ENCODE peak calls at places on chromosome 18, in nine cellular contexts. One of them, this sample, is unnamed.
A peak's percentile ranks its signal among the peaks of the same experiment; 100 is the strongest.

GRCh38 chr18:54607213-54607934 is 16.3 kb downstream of the DYNAP start:
- DNase-seq in MM.1S: no peak
- DNase-seq in A549: peak; percentile 16
- DNase-seq in PC-3: peak; percentile 87
- DNase-seq in aorta: no peak
- DNase-seq in tibial nerve: no peak
- DNase-seq in heart left ventricle: no peak
- DNase-seq in astrocyte: peak; percentile 46
- DNase-seq in body of pancreas: peak; percentile 73
- DNase-seq in this sample: peak; percentile 38

GRCh38 chr18:5729983-5730699 is 165.2 kb downstream of the TMEM200C start:
- DNase-seq in MM.1S: no peak
- DNase-seq in A549: no peak
- DNase-seq in PC-3: no peak
- DNase-seq in aorta: peak; percentile 55
- DNase-seq in tibial nerve: peak; percentile 23
- DNase-seq in heart left ventricle: peak; percentile 66
- DNase-seq in astrocyte: no peak
- DNase-seq in body of pancreas: no peak
- DNase-seq in this sample: peak; percentile 14

GRCh38 chr18:35178260-35178659 is 62.6 kb upstream of the ZNF397 start:
- DNase-seq in MM.1S: no peak
- DNase-seq in A549: no peak
- DNase-seq in PC-3: peak; percentile 43
- DNase-seq in aorta: no peak
- DNase-seq in tibial nerve: no peak
- DNase-seq in heart left ventricle: no peak
- DNase-seq in astrocyte: peak; percentile 86
- DNase-seq in body of pancreas: no peak
- DNase-seq in this sample: no peak

GRCh38 chr18:79765491-79766245 is 32.1 kb upstream of the KCNG2 start:
- DNase-seq in MM.1S: no peak
- DNase-seq in A549: no peak
- DNase-seq in PC-3: no peak
- DNase-seq in aorta: peak; percentile 19
- DNase-seq in tibial nerve: no peak
- DNase-seq in heart left ventricle: no peak
- DNase-seq in astrocyte: peak; percentile 8
- DNase-seq in body of pancreas: no peak
- DNase-seq in this sample: peak; percentile 3

GRCh38 chr18:3596324-3597158 is 146.6 kb downstream of the TGIF1 start:
- DNase-seq in MM.1S: no peak
- DNase-seq in A549: peak; percentile 88
- DNase-seq in PC-3: peak; percentile 44
- DNase-seq in aorta: peak; percentile 70
- DNase-seq in tibial nerve: peak; percentile 39
- DNase-seq in heart left ventricle: peak; percentile 60
- DNase-seq in astrocyte: peak; percentile 39
- DNase-seq in body of pancreas: peak; percentile 61
- DNase-seq in this sample: peak; percentile 66

GRCh38 chr18:55996726-55997125 is 408.7 kb upstream of the TCF4 start:
- DNase-seq in MM.1S: peak; percentile 83
- DNase-seq in A549: no peak
- DNase-seq in PC-3: no peak
- DNase-seq in aorta: no peak
- DNase-seq in tibial nerve: no peak
- DNase-seq in heart left ventricle: no peak
- DNase-seq in astrocyte: no peak
- DNase-seq in body of pancreas: no peak
- DNase-seq in this sample: no peak

GRCh38 chr18:32930695-32931301 is 158.0 kb upstream of the KLHL14 start:
- DNase-seq in MM.1S: peak; percentile 59
- DNase-seq in A549: peak; percentile 27
- DNase-seq in PC-3: peak; percentile 36
- DNase-seq in aorta: no peak
- DNase-seq in tibial nerve: no peak
- DNase-seq in heart left ventricle: no peak
- DNase-seq in astrocyte: peak; percentile 52
- DNase-seq in body of pancreas: no peak
- DNase-seq in this sample: no peak

GRCh38 chr18:55706893-55707292 is 118.9 kb upstream of the TCF4 start:
- DNase-seq in MM.1S: no peak
- DNase-seq in A549: no peak
- DNase-seq in PC-3: no peak
- DNase-seq in aorta: no peak
- DNase-seq in tibial nerve: no peak
- DNase-seq in heart left ventricle: no peak
- DNase-seq in astrocyte: peak; percentile 84
- DNase-seq in body of pancreas: no peak
- DNase-seq in this sample: no peak

GRCh38 chr18:31695989-31696388 is 11.6 kb upstream of the B4GALT6 start:
- DNase-seq in MM.1S: no peak
- DNase-seq in A549: no peak
- DNase-seq in PC-3: no peak
- DNase-seq in aorta: no peak
- DNase-seq in tibial nerve: no peak
- DNase-seq in heart left ventricle: no peak
- DNase-seq in astrocyte: no peak
- DNase-seq in body of pancreas: no peak
- DNase-seq in this sample: no peak

GRCh38 chr18:62338446-62339105 is 13.5 kb downstream of the TNFRSF11A start:
- DNase-seq in MM.1S: no peak
- DNase-seq in A549: no peak
- DNase-seq in PC-3: no peak
- DNase-seq in aorta: no peak
- DNase-seq in tibial nerve: no peak
- DNase-seq in heart left ventricle: no peak
- DNase-seq in astrocyte: no peak
- DNase-seq in body of pancreas: no peak
- DNase-seq in this sample: no peak

GRCh38 chr18:58054041-58054733 is 10.2 kb downstream of the NEDD4L start:
- DNase-seq in MM.1S: peak; percentile 41
- DNase-seq in A549: peak; percentile 26
- DNase-seq in PC-3: peak; percentile 10
- DNase-seq in aorta: no peak
- DNase-seq in tibial nerve: no peak
- DNase-seq in heart left ventricle: no peak
- DNase-seq in astrocyte: peak; percentile 74
- DNase-seq in body of pancreas: no peak
- DNase-seq in this sample: no peak

GRCh38 chr18:55694291-55694690 is 106.3 kb upstream of the TCF4 start:
- DNase-seq in MM.1S: no peak
- DNase-seq in A549: no peak
- DNase-seq in PC-3: peak; percentile 17
- DNase-seq in aorta: no peak
- DNase-seq in tibial nerve: no peak
- DNase-seq in heart left ventricle: no peak
- DNase-seq in astrocyte: peak; percentile 33
- DNase-seq in body of pancreas: no peak
- DNase-seq in this sample: no peak

GRCh38 chr18:34659579-34660517 is 50.2 kb upstream of the DTNA start:
- DNase-seq in MM.1S: no peak
- DNase-seq in A549: peak; percentile 63
- DNase-seq in PC-3: peak; percentile 79
- DNase-seq in aorta: peak; percentile 94
- DNase-seq in tibial nerve: peak; percentile 62
- DNase-seq in heart left ventricle: peak; percentile 88
- DNase-seq in astrocyte: peak; percentile 95
- DNase-seq in body of pancreas: peak; percentile 93
- DNase-seq in this sample: peak; percentile 73

GRCh38 chr18:38042496-38042895 is 476.9 kb upstream of the CELF4 start:
- DNase-seq in MM.1S: no peak
- DNase-seq in A549: no peak
- DNase-seq in PC-3: no peak
- DNase-seq in aorta: no peak
- DNase-seq in tibial nerve: no peak
- DNase-seq in heart left ventricle: no peak
- DNase-seq in astrocyte: no peak
- DNase-seq in body of pancreas: no peak
- DNase-seq in this sample: no peak

GRCh38 chr18:23872701-23873550 is 141.6 kb upstream of the TTC39C start:
- DNase-seq in MM.1S: no peak
- DNase-seq in A549: no peak
- DNase-seq in PC-3: peak; percentile 97
- DNase-seq in aorta: no peak
- DNase-seq in tibial nerve: no peak
- DNase-seq in heart left ventricle: no peak
- DNase-seq in astrocyte: no peak
- DNase-seq in body of pancreas: peak; percentile 51
- DNase-seq in this sample: peak; percentile 89

GRCh38 chr18:72849671-72850070 is 18.1 kb downstream of the NETO1 start:
- DNase-seq in MM.1S: no peak
- DNase-seq in A549: no peak
- DNase-seq in PC-3: peak; percentile 40
- DNase-seq in aorta: no peak
- DNase-seq in tibial nerve: no peak
- DNase-seq in heart left ventricle: no peak
- DNase-seq in astrocyte: no peak
- DNase-seq in body of pancreas: no peak
- DNase-seq in this sample: no peak

GRCh38 chr18:72843743-72844142 is 24.0 kb downstream of the NETO1 start:
- DNase-seq in MM.1S: peak; percentile 62
- DNase-seq in A549: no peak
- DNase-seq in PC-3: no peak
- DNase-seq in aorta: no peak
- DNase-seq in tibial nerve: no peak
- DNase-seq in heart left ventricle: no peak
- DNase-seq in astrocyte: no peak
- DNase-seq in body of pancreas: no peak
- DNase-seq in this sample: no peak

GRCh38 chr18:72847771-72848170 is 20.0 kb downstream of the NETO1 start:
- DNase-seq in MM.1S: no peak
- DNase-seq in A549: no peak
- DNase-seq in PC-3: no peak
- DNase-seq in aorta: no peak
- DNase-seq in tibial nerve: no peak
- DNase-seq in heart left ventricle: no peak
- DNase-seq in astrocyte: no peak
- DNase-seq in body of pancreas: no peak
- DNase-seq in this sample: no peak

GRCh38 chr18:72847134-72847533 is 20.7 kb downstream of the NETO1 start:
- DNase-seq in MM.1S: no peak
- DNase-seq in A549: no peak
- DNase-seq in PC-3: peak; percentile 58
- DNase-seq in aorta: no peak
- DNase-seq in tibial nerve: no peak
- DNase-seq in heart left ventricle: no peak
- DNase-seq in astrocyte: no peak
- DNase-seq in body of pancreas: no peak
- DNase-seq in this sample: no peak

DNA sequence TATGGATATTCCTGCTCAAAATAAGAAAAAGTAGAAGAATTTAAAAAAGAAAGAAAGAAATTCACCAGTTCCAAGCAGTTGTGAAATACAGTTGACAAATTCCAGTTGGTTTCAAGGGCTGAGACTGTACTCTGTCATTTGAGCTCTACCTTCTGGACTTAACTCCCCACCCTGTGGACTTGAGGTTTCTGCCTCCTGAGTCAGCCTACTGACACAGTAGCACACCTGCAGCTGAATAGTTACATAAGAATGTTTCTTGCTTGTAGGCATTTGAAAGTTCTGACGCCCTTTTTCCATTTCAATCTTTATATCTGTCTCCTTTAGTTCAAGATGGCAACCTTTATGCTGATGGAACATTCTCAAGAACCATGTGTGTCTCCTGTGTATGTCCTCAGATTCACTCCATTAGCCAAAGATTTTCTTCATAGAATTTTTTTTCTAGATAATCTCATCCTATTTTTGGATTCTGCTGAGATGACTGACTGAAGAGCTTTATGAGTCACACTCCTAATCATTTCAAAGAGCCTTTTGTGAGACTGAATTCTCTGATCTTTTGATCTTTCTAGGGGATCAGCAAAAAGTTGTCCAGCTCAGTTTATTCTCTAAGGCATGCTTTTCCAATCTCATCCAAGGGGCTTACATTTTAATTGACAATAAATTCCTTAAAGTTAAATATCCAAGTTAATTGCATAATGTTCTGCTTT is 19.1 kb downstream of the NETO1 start:
- DNase-seq in MM.1S: peak; percentile 89
- DNase-seq in A549: no peak
- DNase-seq in PC-3: peak; percentile 88
- DNase-seq in aorta: no peak
- DNase-seq in tibial nerve: no peak
- DNase-seq in heart left ventricle: no peak
- DNase-seq in astrocyte: peak; percentile 46
- DNase-seq in body of pancreas: no peak
- DNase-seq in this sample: no peak
- H3K27ac ChIP-seq in MM.1S: peak overlapping the region; percentile 63
- H3K27ac ChIP-seq in A549: no peak overlapping the region
- H3K27ac ChIP-seq in PC-3: peak overlapping the region; percentile 76
- H3K27ac ChIP-seq in aorta: no peak overlapping the region
- H3K27ac ChIP-seq in tibial nerve: no peak overlapping the region
- H3K27ac ChIP-seq in heart left ventricle: no peak overlapping the region
- H3K27ac ChIP-seq in astrocyte: no peak overlapping the region
- H3K27ac ChIP-seq in body of pancreas: no peak overlapping the region
- H3K27ac ChIP-seq in this sample: no peak overlapping the region

GRCh38 chr18:77130229-77131099 is 2.1 kb downstream of the MBP start:
- DNase-seq in MM.1S: no peak
- DNase-seq in A549: no peak
- DNase-seq in PC-3: no peak
- DNase-seq in aorta: peak; percentile 39
- DNase-seq in tibial nerve: no peak
- DNase-seq in heart left ventricle: no peak
- DNase-seq in astrocyte: no peak
- DNase-seq in body of pancreas: no peak
- DNase-seq in this sample: no peak
- H3K4me3 ChIP-seq in MM.1S: no peak overlapping the region
- H3K4me3 ChIP-seq in A549: peak overlapping the region; percentile 62
- H3K4me3 ChIP-seq in PC-3: peak overlapping the region; percentile 98
- H3K4me3 ChIP-seq in aorta: peak overlapping the region; percentile 75
- H3K4me3 ChIP-seq in tibial nerve: peak overlapping the region; percentile 87
- H3K4me3 ChIP-seq in heart left ventricle: peak overlapping the region; percentile 63
- H3K4me3 ChIP-seq in astrocyte: peak overlapping the region; percentile 64
- H3K4me3 ChIP-seq in body of pancreas: no peak overlapping the region
- H3K4me3 ChIP-seq in this sample: peak overlapping the region; percentile 72

GRCh38 chr18:42018831-42019230 is 63.8 kb downstream of the PIK3C3 start:
- DNase-seq in MM.1S: no peak
- DNase-seq in A549: no peak
- DNase-seq in PC-3: no peak
- DNase-seq in aorta: no peak
- DNase-seq in tibial nerve: no peak
- DNase-seq in heart left ventricle: no peak
- DNase-seq in astrocyte: no peak
- DNase-seq in body of pancreas: no peak
- DNase-seq in this sample: no peak
- H3K27ac ChIP-seq in MM.1S: peak overlapping the region; percentile 0
- H3K27ac ChIP-seq in A549: no peak overlapping the region
- H3K27ac ChIP-seq in PC-3: no peak overlapping the region
- H3K27ac ChIP-seq in aorta: no peak overlapping the region
- H3K27ac ChIP-seq in tibial nerve: no peak overlapping the region
- H3K27ac ChIP-seq in heart left ventricle: no peak overlapping the region
- H3K27ac ChIP-seq in astrocyte: no peak overlapping the region
- H3K27ac ChIP-seq in body of pancreas: no peak overlapping the region
- H3K27ac ChIP-seq in this sample: no peak overlapping the region

DNA sequence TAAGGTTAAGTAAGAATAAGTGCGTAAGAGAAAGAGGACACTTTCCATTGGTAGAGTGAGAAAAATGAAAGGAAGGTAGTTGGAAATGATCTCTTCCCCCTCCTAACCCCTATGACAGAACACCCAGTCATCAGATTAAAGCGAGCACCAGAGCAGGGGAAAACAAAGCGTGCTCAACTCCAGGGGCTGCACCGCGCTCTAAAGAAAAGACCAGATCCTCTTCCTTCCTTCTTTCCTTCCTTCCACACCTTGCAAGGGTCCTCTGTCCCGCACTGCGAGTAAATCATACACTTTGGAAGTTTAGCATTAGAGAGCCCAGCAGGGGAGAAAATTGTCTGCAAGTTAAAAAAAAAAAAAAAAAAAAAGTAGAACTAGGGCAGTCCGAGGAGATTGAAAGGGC is 931 bp upstream of the CDH7 start:
- DNase-seq in MM.1S: no peak
- DNase-seq in A549: no peak
- DNase-seq in PC-3: no peak
- DNase-seq in aorta: no peak
- DNase-seq in tibial nerve: no peak
- DNase-seq in heart left ventricle: no peak
- DNase-seq in astrocyte: no peak
- DNase-seq in body of pancreas: no peak
- DNase-seq in this sample: no peak
- H3K4me3 ChIP-seq in MM.1S: no peak overlapping the region
- H3K4me3 ChIP-seq in A549: no peak overlapping the region
- H3K4me3 ChIP-seq in PC-3: peak overlapping the region; percentile 89
- H3K4me3 ChIP-seq in aorta: no peak overlapping the region
- H3K4me3 ChIP-seq in tibial nerve: peak overlapping the region; percentile 69
- H3K4me3 ChIP-seq in heart left ventricle: no peak overlapping the region
- H3K4me3 ChIP-seq in astrocyte: no peak overlapping the region
- H3K4me3 ChIP-seq in body of pancreas: no peak overlapping the region
- H3K4me3 ChIP-seq in this sample: no peak overlapping the region